ENCODE peak calls at places on chromosomes 7 and 10, in ten cellular contexts. O is fibroblast of lung, L is esophagus squamous epithelium, P is dorsolateral prefrontal cortex, B is A549, E is fibroblast of mammary gland, Y is transverse colon, Q is fibroblast of pulmonary artery, G is lower lobe of right lung, X is WTC11. A is an unnamed sample.
A peak's percentile ranks its signal among the peaks of the same experiment; 100 is the strongest.

GRCh38 chr10:95698415-95698814 is 4.7 kb upstream of the TCTN3 start:
- DNase-seq in E (no peak), X (no peak), Y (no peak), Q (no peak), P (no peak), B (no peak), O (no peak), G (no peak), L (no peak), A (no peak)

GRCh38 chr7:117600912-117601311 is 121.1 kb downstream of the CFTR start:
- DNase-seq in P (no peak), G (no peak), L (no peak), Y (no peak), B (no peak), E (no peak), Q (peak; percentile 15), X (no peak), O (no peak), A (no peak)

GRCh38 chr7:2757904-2758672 is 70.1 kb downstream of the AMZ1 start:
- DNase-seq in L (no peak), Q (peak; percentile 97), Y (peak; percentile 44), E (peak; percentile 99), X (no peak), P (no peak), B (peak; percentile 97), O (peak; percentile 99), G (no peak), A (peak; percentile 24)

GRCh38 chr7:156640949-156641485 is 443 bp downstream of the RNF32 start:
- DNase-seq in X (no peak), P (no peak), Y (peak; percentile 68), G (peak; percentile 65), E (peak; percentile 45), B (peak; percentile 53), L (no peak), Q (peak; percentile 28), O (peak; percentile 61), A (no peak)

GRCh38 chr10:86410542-86411124 is 44.0 kb upstream of the GRID1 start:
- DNase-seq in P (no peak), G (no peak), O (peak; percentile 84), L (no peak), X (no peak), Q (peak; percentile 59), Y (no peak), B (peak; percentile 63), E (peak; percentile 82), A (no peak)

GRCh38 chr7:3233301-3233700 is 67.8 kb upstream of the SDK1 start:
- DNase-seq in E (no peak), X (no peak), O (no peak), B (no peak), G (no peak), P (no peak), Q (no peak), Y (no peak), L (no peak), A (no peak)

GRCh38 chr10:83274088-83274487 is 865.2 kb upstream of the GHITM start:
- DNase-seq in O (peak; percentile 9), E (no peak), P (no peak), G (no peak), L (no peak), X (no peak), Y (no peak), Q (no peak), B (no peak), A (no peak)

GRCh38 chr10:94683214-94684054 is at the start of gene CYP2C18:
- DNase-seq in L (no peak), G (no peak), Y (no peak), Q (no peak), P (no peak), E (no peak), B (no peak), O (no peak), X (no peak), A (no peak)

GRCh38 chr10:79434816-79435215 is 10.6 kb downstream of the ZCCHC24 start:
- DNase-seq in Q (peak; percentile 77), L (no peak), G (no peak), P (no peak), X (no peak), O (peak; percentile 84), Y (no peak), B (no peak), E (peak; percentile 90), A (no peak)

GRCh38 chr10:70977621-70978020 is 89.3 kb upstream of the PCBD1 start:
- DNase-seq in L (no peak), Q (no peak), P (no peak), O (no peak), E (no peak), X (no peak), Y (no peak), G (no peak), B (no peak), A (no peak)

GRCh38 chr10:1127629-1128028 is 71.4 kb downstream of the WDR37 start:
- DNase-seq in B (no peak), X (no peak), Q (no peak), L (no peak), Y (no peak), O (no peak), E (no peak), G (no peak), P (no peak), A (no peak)

GRCh38 chr10:124646483-124647352 is 97.5 kb downstream of the FAM53B start:
- DNase-seq in L (no peak), X (no peak), O (peak; percentile 88), E (peak; percentile 89), Y (peak; percentile 59), G (peak; percentile 87), B (peak; percentile 38), Q (peak; percentile 85), P (no peak), A (no peak)

GRCh38 chr10:50576995-50577394 is 46.8 kb downstream of the SGMS1 start:
- DNase-seq in B (no peak), P (no peak), Y (no peak), E (no peak), L (no peak), X (no peak), Q (no peak), O (no peak), G (no peak), A (no peak)

GRCh38 chr7:21960922-21961321 is 15.2 kb upstream of the CDCA7L start:
- DNase-seq in Y (no peak), Q (peak; percentile 82), E (peak; percentile 68), X (no peak), L (no peak), G (no peak), B (peak; percentile 21), P (no peak), O (peak; percentile 89), A (no peak)

GRCh38 chr10:59708816-59709471 is 706 bp downstream of the SLC16A9 start:
- DNase-seq in B (no peak), X (peak; percentile 51), Q (no peak), E (no peak), L (no peak), O (peak; percentile 40), P (no peak), G (peak; percentile 48), Y (peak; percentile 49), A (peak; percentile 19)

GRCh38 chr7:100612730-100613446 is 548 bp downstream of the MOSPD3 start:
- DNase-seq in Y (no peak), E (no peak), P (no peak), X (peak; percentile 46), L (no peak), G (no peak), O (no peak), Q (no peak), B (no peak), A (peak; percentile 22)
- TF ChIP-seq CTCF in Y (no peak), E (peak; percentile 4), P (no peak), X (no peak), L (no peak), G (no peak), O (no peak), Q (peak; percentile 13), B (no peak), A (no peak)

GRCh38 chr10:99279626-99280111 is 44.0 kb upstream of the HPSE2 start:
- DNase-seq in L (no peak), O (no peak), E (peak; percentile 70), G (no peak), P (no peak), Y (no peak), B (peak; percentile 81), X (no peak), Q (peak; percentile 1), A (no peak)

GRCh38 chr10:99280472-99280871 is 44.8 kb upstream of the HPSE2 start:
- DNase-seq in L (no peak), X (no peak), Y (no peak), E (no peak), B (no peak), P (no peak), G (no peak), Q (no peak), O (no peak), A (no peak)

GRCh38 chr10:99276848-99277486 is 41.3 kb upstream of the HPSE2 start:
- DNase-seq in Y (no peak), E (peak; percentile 43), X (no peak), G (no peak), L (no peak), O (no peak), P (no peak), Q (peak; percentile 35), B (peak; percentile 56), A (no peak)
- TF ChIP-seq CTCF in Y (peak; percentile 6), E (peak; percentile 52), X (peak; percentile 49), G (no peak), L (no peak), O (peak; percentile 24), P (no peak), Q (peak; percentile 31), B (peak; percentile 80), A (no peak)

GRCh38 chr7:96778263-96778662 is 68.6 kb upstream of the SEM1 start:
- DNase-seq in Y (no peak), E (no peak), L (no peak), G (no peak), Q (no peak), P (no peak), X (peak; percentile 35), O (no peak), B (no peak), A (no peak)
- TF ChIP-seq CTCF in Y (no peak), E (no peak), L (no peak), G (no peak), Q (no peak), P (no peak), X (no peak), O (no peak), B (no peak), A (no peak)

DNA sequence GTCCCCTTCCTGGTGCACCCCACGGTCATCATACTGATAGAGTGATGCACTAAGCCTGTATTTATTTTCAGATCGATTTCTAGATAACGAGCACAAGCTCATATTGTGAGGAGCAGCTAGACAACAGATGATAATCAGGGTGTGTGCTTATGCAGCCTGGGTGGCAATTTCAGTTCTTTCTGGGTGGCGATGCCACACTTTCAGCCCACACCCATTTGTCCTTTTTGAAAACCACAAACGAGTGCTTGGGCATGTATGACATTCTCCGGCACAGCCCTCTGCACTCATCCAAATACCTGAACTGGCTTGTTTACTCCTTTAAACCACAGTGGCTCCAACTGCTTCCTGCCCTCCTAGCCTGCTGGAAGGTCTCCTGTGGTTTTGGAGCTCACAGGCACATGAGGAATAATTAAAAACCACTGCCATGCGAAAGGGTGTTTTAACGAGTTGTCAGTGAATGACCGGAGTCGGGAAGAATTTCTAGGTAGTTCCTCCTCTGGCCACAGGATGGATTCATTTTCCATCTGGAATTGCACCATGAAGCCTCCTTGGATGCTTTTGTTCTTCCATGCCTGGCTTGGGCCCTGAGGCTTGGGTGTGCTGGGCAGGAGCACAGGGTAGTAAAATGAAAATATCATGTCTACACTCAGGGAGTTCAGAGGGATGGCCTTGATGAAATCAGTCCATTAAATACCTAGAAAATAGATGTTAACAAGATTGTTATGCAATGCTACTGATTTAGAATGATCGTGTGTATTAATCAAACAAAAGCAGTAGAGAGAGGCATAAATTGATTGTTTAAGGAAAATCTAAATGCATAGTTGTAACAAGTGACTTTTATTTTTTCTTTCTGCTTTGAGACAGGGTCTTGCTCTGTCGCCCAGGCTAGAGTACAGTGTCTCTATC is 52.4 kb upstream of the ITGB1 start:
- DNase-seq in G (no peak), Q (peak; percentile 72), X (peak; percentile 29), P (no peak), L (no peak), O (peak; percentile 95), E (peak; percentile 75), Y (no peak), B (peak; percentile 98), A (no peak)
- TF ChIP-seq CTCF in G (peak; percentile 35), Q (peak; percentile 58), X (no peak), P (no peak), L (no peak), O (peak; percentile 54), E (peak; percentile 67), Y (peak; percentile 28), B (peak; percentile 56), A (no peak)

A was measured in activated B cell treated with CpG ODN at 0.5 μM for 24 hours.